ENCODE peak calls at places on chromosome 2, in seven cellular contexts. V, B, I, F, M, W and T are unnamed samples.

GRCh38 chr2:102081600-102081999 is 60.9 kb upstream of the IL1R1 start:
- DNase-seq in V (no peak), M (no peak), I (no peak), B (no peak), F (no peak), W (no peak), T (no peak)

GRCh38 chr2:167726788-167727187 is 520.6 kb downstream of the STK39 start:
- DNase-seq in B (no peak), I (no peak), M (no peak), V (no peak), F (no peak), W (no peak), T (no peak)

GRCh38 chr2:165293439-165294420 is 54.5 kb downstream of the SCN2A start:
- DNase-seq in B (peak), V (peak), F (peak), M (no peak), W (peak), I (peak), T (peak)

GRCh38 chr2:190533968-190534309 is 583 bp downstream of the NEMP2 start:
- DNase-seq in M (peak), V (no peak), B (peak), F (no peak), I (peak), W (peak), T (peak)

GRCh38 chr2:176001281-176001902 is 675 bp downstream of the LNPK start:
- DNase-seq in F (peak), M (peak), I (peak), B (no peak), W (peak), V (peak), T (no peak)

GRCh38 chr2:23058435-23058834 is 326.5 kb upstream of the KLHL29 start:
- DNase-seq in B (no peak), V (no peak), I (no peak), M (no peak), W (no peak), F (no peak), T (no peak)

GRCh38 chr2:207317358-207317984 is 151.7 kb upstream of the KLF7 start:
- DNase-seq in F (peak), V (no peak), I (no peak), W (no peak), B (no peak), M (no peak), T (no peak)

GRCh38 chr2:18171191-18172139 is 293.0 kb downstream of the KCNS3 start:
- DNase-seq in B (no peak), W (no peak), I (no peak), V (no peak), F (peak), M (no peak), T (no peak)

GRCh38 chr2:79711098-79711497 is 198.2 kb downstream of the CTNNA2 start:
- DNase-seq in W (no peak), V (no peak), I (no peak), F (no peak), B (no peak), M (no peak), T (no peak)

GRCh38 chr2:151655663-151656398 is 78.4 kb downstream of the NEB start:
- DNase-seq in M (no peak), V (no peak), W (no peak), I (no peak), F (no peak), B (no peak), T (no peak)

GRCh38 chr2:163697429-163697828 is 38.4 kb downstream of the FIGN start:
- DNase-seq in I (no peak), W (no peak), B (no peak), M (no peak), F (no peak), V (no peak), T (no peak)